ENCODE peak calls at places on chromosomes 12 and 14, in eight cellular contexts. One of them, this sample, is unnamed.

GRCh38 chr12:62651138-62651537 is 184.5 kb downstream of the MON2 start:
- DNase-seq in NCI-H524 treated with DMSO at 0.1 percent for 48 hours: no peak
- DNase-seq in ELF-1: no peak
- DNase-seq in neural crest cell: no peak
- DNase-seq in esophagus muscularis mucosa: no peak
- DNase-seq in T-helper 2 cell: no peak
- DNase-seq in left lobe of liver: no peak
- DNase-seq in CD4-positive, alpha-beta T cell: no peak
- DNase-seq in this sample: no peak

GRCh38 chr14:98182385-98183055 is 1089.5 kb downstream of the BCL11B start:
- DNase-seq in T-helper 2 cell: no peak
- DNase-seq in esophagus muscularis mucosa: no peak
- DNase-seq in CD4-positive, alpha-beta T cell: no peak
- DNase-seq in NCI-H524 treated with DMSO at 0.1 percent for 48 hours: no peak
- DNase-seq in ELF-1: no peak
- DNase-seq in neural crest cell: no peak
- DNase-seq in left lobe of liver: no peak
- DNase-seq in this sample: no peak

GRCh38 chr12:62785941-62786559 is 148.9 kb downstream of the PPM1H start:
- DNase-seq in NCI-H524 treated with DMSO at 0.1 percent for 48 hours: no peak
- DNase-seq in T-helper 2 cell: no peak
- DNase-seq in ELF-1: peak
- DNase-seq in esophagus muscularis mucosa: no peak
- DNase-seq in left lobe of liver: no peak
- DNase-seq in neural crest cell: no peak
- DNase-seq in CD4-positive, alpha-beta T cell: no peak
- DNase-seq in this sample: peak

GRCh38 chr12:87217486-87217885 is 811.7 kb downstream of the C12orf50 start:
- DNase-seq in CD4-positive, alpha-beta T cell: no peak
- DNase-seq in esophagus muscularis mucosa: no peak
- DNase-seq in ELF-1: no peak
- DNase-seq in left lobe of liver: no peak
- DNase-seq in NCI-H524 treated with DMSO at 0.1 percent for 48 hours: no peak
- DNase-seq in T-helper 2 cell: no peak
- DNase-seq in neural crest cell: no peak
- DNase-seq in this sample: no peak

GRCh38 chr12:93778306-93778705 is 101.1 kb downstream of the CRADD start:
- DNase-seq in ELF-1: no peak
- DNase-seq in neural crest cell: no peak
- DNase-seq in esophagus muscularis mucosa: no peak
- DNase-seq in CD4-positive, alpha-beta T cell: no peak
- DNase-seq in NCI-H524 treated with DMSO at 0.1 percent for 48 hours: no peak
- DNase-seq in T-helper 2 cell: no peak
- DNase-seq in left lobe of liver: no peak
- DNase-seq in this sample: peak

GRCh38 chr14:22552001-22552826 is 36.8 kb downstream of the DAD1 start:
- DNase-seq in esophagus muscularis mucosa: no peak
- DNase-seq in left lobe of liver: no peak
- DNase-seq in CD4-positive, alpha-beta T cell: no peak
- DNase-seq in T-helper 2 cell: no peak
- DNase-seq in neural crest cell: no peak
- DNase-seq in NCI-H524 treated with DMSO at 0.1 percent for 48 hours: no peak
- DNase-seq in ELF-1: no peak
- DNase-seq in this sample: no peak

GRCh38 chr12:113719911-113720591 is 246.1 kb downstream of the RBM19 start:
- DNase-seq in NCI-H524 treated with DMSO at 0.1 percent for 48 hours: no peak
- DNase-seq in left lobe of liver: no peak
- DNase-seq in esophagus muscularis mucosa: no peak
- DNase-seq in ELF-1: no peak
- DNase-seq in CD4-positive, alpha-beta T cell: no peak
- DNase-seq in neural crest cell: no peak
- DNase-seq in T-helper 2 cell: no peak
- DNase-seq in this sample: no peak

GRCh38 chr14:103023881-103024473 is 33.4 kb downstream of the CDC42BPB start:
- DNase-seq in T-helper 2 cell: no peak
- DNase-seq in neural crest cell: no peak
- DNase-seq in left lobe of liver: no peak
- DNase-seq in CD4-positive, alpha-beta T cell: no peak
- DNase-seq in esophagus muscularis mucosa: no peak
- DNase-seq in NCI-H524 treated with DMSO at 0.1 percent for 48 hours: no peak
- DNase-seq in ELF-1: no peak
- DNase-seq in this sample: peak

GRCh38 chr14:100677925-100678765 is 48.5 kb upstream of the DLK1 start:
- DNase-seq in left lobe of liver: no peak
- DNase-seq in T-helper 2 cell: no peak
- DNase-seq in NCI-H524 treated with DMSO at 0.1 percent for 48 hours: no peak
- DNase-seq in neural crest cell: no peak
- DNase-seq in esophagus muscularis mucosa: no peak
- DNase-seq in ELF-1: peak
- DNase-seq in CD4-positive, alpha-beta T cell: no peak
- DNase-seq in this sample: no peak

GRCh38 chr12:86914716-86915115 is 658.5 kb upstream of the MGAT4C start:
- DNase-seq in ELF-1: no peak
- DNase-seq in CD4-positive, alpha-beta T cell: no peak
- DNase-seq in NCI-H524 treated with DMSO at 0.1 percent for 48 hours: no peak
- DNase-seq in left lobe of liver: no peak
- DNase-seq in neural crest cell: peak
- DNase-seq in T-helper 2 cell: no peak
- DNase-seq in esophagus muscularis mucosa: no peak
- DNase-seq in this sample: peak

GRCh38 chr12:74971201-74971600 is 238.4 kb downstream of the KCNC2 start:
- DNase-seq in left lobe of liver: no peak
- DNase-seq in neural crest cell: no peak
- DNase-seq in CD4-positive, alpha-beta T cell: no peak
- DNase-seq in esophagus muscularis mucosa: no peak
- DNase-seq in ELF-1: no peak
- DNase-seq in T-helper 2 cell: no peak
- DNase-seq in NCI-H524 treated with DMSO at 0.1 percent for 48 hours: no peak
- DNase-seq in this sample: no peak

GRCh38 chr14:86798330-86798729 is 1194.7 kb downstream of the GALC start:
- DNase-seq in neural crest cell: no peak
- DNase-seq in NCI-H524 treated with DMSO at 0.1 percent for 48 hours: no peak
- DNase-seq in T-helper 2 cell: no peak
- DNase-seq in left lobe of liver: no peak
- DNase-seq in CD4-positive, alpha-beta T cell: no peak
- DNase-seq in ELF-1: no peak
- DNase-seq in esophagus muscularis mucosa: no peak
- DNase-seq in this sample: no peak

GRCh38 chr14:99915305-99916090 is 122.3 kb downstream of the EML1 start:
- DNase-seq in neural crest cell: no peak
- DNase-seq in T-helper 2 cell: no peak
- DNase-seq in left lobe of liver: peak
- DNase-seq in ELF-1: no peak
- DNase-seq in NCI-H524 treated with DMSO at 0.1 percent for 48 hours: no peak
- DNase-seq in CD4-positive, alpha-beta T cell: no peak
- DNase-seq in esophagus muscularis mucosa: peak
- DNase-seq in this sample: no peak

GRCh38 chr12:85872497-85873091 is 1.5 kb upstream of the NTS start:
- DNase-seq in T-helper 2 cell: no peak
- DNase-seq in ELF-1: no peak
- DNase-seq in esophagus muscularis mucosa: no peak
- DNase-seq in left lobe of liver: no peak
- DNase-seq in NCI-H524 treated with DMSO at 0.1 percent for 48 hours: no peak
- DNase-seq in neural crest cell: no peak
- DNase-seq in CD4-positive, alpha-beta T cell: no peak
- DNase-seq in this sample: peak

GRCh38 chr14:103659631-103660030 is 30.6 kb downstream of the KLC1 start:
- DNase-seq in neural crest cell: no peak
- DNase-seq in NCI-H524 treated with DMSO at 0.1 percent for 48 hours: no peak
- DNase-seq in CD4-positive, alpha-beta T cell: no peak
- DNase-seq in left lobe of liver: no peak
- DNase-seq in esophagus muscularis mucosa: no peak
- DNase-seq in ELF-1: no peak
- DNase-seq in T-helper 2 cell: no peak
- DNase-seq in this sample: no peak

GRCh38 chr12:123494124-123494843 is 36.3 kb downstream of the SNRNP35 start:
- DNase-seq in CD4-positive, alpha-beta T cell: no peak
- DNase-seq in left lobe of liver: no peak
- DNase-seq in T-helper 2 cell: no peak
- DNase-seq in neural crest cell: no peak
- DNase-seq in ELF-1: peak
- DNase-seq in esophagus muscularis mucosa: no peak
- DNase-seq in NCI-H524 treated with DMSO at 0.1 percent for 48 hours: no peak
- DNase-seq in this sample: no peak

GRCh38 chr12:98644433-98644711 is 216 bp downstream of the IKBIP start:
- DNase-seq in NCI-H524 treated with DMSO at 0.1 percent for 48 hours: no peak
- DNase-seq in T-helper 2 cell: peak
- DNase-seq in CD4-positive, alpha-beta T cell: no peak
- DNase-seq in ELF-1: no peak
- DNase-seq in left lobe of liver: no peak
- DNase-seq in esophagus muscularis mucosa: no peak
- DNase-seq in neural crest cell: no peak
- DNase-seq in this sample: peak

GRCh38 chr12:119807380-119807779 is 69.7 kb downstream of the CIT start:
- DNase-seq in left lobe of liver: no peak
- DNase-seq in NCI-H524 treated with DMSO at 0.1 percent for 48 hours: no peak
- DNase-seq in T-helper 2 cell: no peak
- DNase-seq in neural crest cell: no peak
- DNase-seq in ELF-1: no peak
- DNase-seq in CD4-positive, alpha-beta T cell: no peak
- DNase-seq in esophagus muscularis mucosa: no peak
- DNase-seq in this sample: no peak

GRCh38 chr12:116273813-116274551 is 3.5 kb downstream of the MED13L start:
- DNase-seq in left lobe of liver: no peak
- DNase-seq in neural crest cell: no peak
- DNase-seq in CD4-positive, alpha-beta T cell: no peak
- DNase-seq in NCI-H524 treated with DMSO at 0.1 percent for 48 hours: no peak
- DNase-seq in T-helper 2 cell: no peak
- DNase-seq in esophagus muscularis mucosa: no peak
- DNase-seq in ELF-1: no peak
- DNase-seq in this sample: no peak

GRCh38 chr12:115956236-115956635 is 321.3 kb downstream of the MED13L start:
- DNase-seq in CD4-positive, alpha-beta T cell: no peak
- DNase-seq in NCI-H524 treated with DMSO at 0.1 percent for 48 hours: no peak
- DNase-seq in ELF-1: no peak
- DNase-seq in T-helper 2 cell: no peak
- DNase-seq in neural crest cell: no peak
- DNase-seq in left lobe of liver: no peak
- DNase-seq in esophagus muscularis mucosa: no peak
- DNase-seq in this sample: no peak

GRCh38 chr12:91094036-91094660 is 17.1 kb downstream of the LUM start:
- DNase-seq in esophagus muscularis mucosa: no peak
- DNase-seq in T-helper 2 cell: no peak
- DNase-seq in CD4-positive, alpha-beta T cell: no peak
- DNase-seq in NCI-H524 treated with DMSO at 0.1 percent for 48 hours: no peak
- DNase-seq in left lobe of liver: no peak
- DNase-seq in neural crest cell: no peak
- DNase-seq in ELF-1: no peak
- DNase-seq in this sample: no peak

GRCh38 chr12:49637401-49637800 is 14.0 kb downstream of the PRPF40B start:
- DNase-seq in neural crest cell: no peak
- DNase-seq in CD4-positive, alpha-beta T cell: no peak
- DNase-seq in left lobe of liver: no peak
- DNase-seq in esophagus muscularis mucosa: no peak
- DNase-seq in T-helper 2 cell: no peak
- DNase-seq in ELF-1: no peak
- DNase-seq in NCI-H524 treated with DMSO at 0.1 percent for 48 hours: no peak
- DNase-seq in this sample: no peak

GRCh38 chr14:21109377-21110260 is 8.8 kb downstream of the TMEM253 start:
- DNase-seq in T-helper 2 cell: no peak
- DNase-seq in NCI-H524 treated with DMSO at 0.1 percent for 48 hours: no peak
- DNase-seq in esophagus muscularis mucosa: no peak
- DNase-seq in left lobe of liver: no peak
- DNase-seq in neural crest cell: no peak
- DNase-seq in CD4-positive, alpha-beta T cell: no peak
- DNase-seq in ELF-1: no peak
- DNase-seq in this sample: no peak

GRCh38 chr12:94100254-94100653 is 48.1 kb upstream of the PLXNC1 start:
- DNase-seq in NCI-H524 treated with DMSO at 0.1 percent for 48 hours: no peak
- DNase-seq in T-helper 2 cell: no peak
- DNase-seq in neural crest cell: no peak
- DNase-seq in left lobe of liver: no peak
- DNase-seq in CD4-positive, alpha-beta T cell: no peak
- DNase-seq in ELF-1: no peak
- DNase-seq in esophagus muscularis mucosa: no peak
- DNase-seq in this sample: peak

GRCh38 chr14:100604126-100604501 is 16.9 kb upstream of the BEGAIN start:
- DNase-seq in left lobe of liver: no peak
- DNase-seq in ELF-1: no peak
- DNase-seq in NCI-H524 treated with DMSO at 0.1 percent for 48 hours: no peak
- DNase-seq in neural crest cell: no peak
- DNase-seq in T-helper 2 cell: no peak
- DNase-seq in CD4-positive, alpha-beta T cell: no peak
- DNase-seq in esophagus muscularis mucosa: no peak
- DNase-seq in this sample: no peak

GRCh38 chr12:49201595-49202295 is 12.9 kb upstream of the TUBA1A start:
- DNase-seq in NCI-H524 treated with DMSO at 0.1 percent for 48 hours: no peak
- DNase-seq in ELF-1: peak
- DNase-seq in neural crest cell: no peak
- DNase-seq in left lobe of liver: peak
- DNase-seq in T-helper 2 cell: no peak
- DNase-seq in esophagus muscularis mucosa: no peak
- DNase-seq in CD4-positive, alpha-beta T cell: no peak
- DNase-seq in this sample: no peak

GRCh38 chr14:23294734-23295561 is 7.7 kb downstream of the PPP1R3E start:
- DNase-seq in ELF-1: peak
- DNase-seq in NCI-H524 treated with DMSO at 0.1 percent for 48 hours: no peak
- DNase-seq in esophagus muscularis mucosa: no peak
- DNase-seq in T-helper 2 cell: no peak
- DNase-seq in neural crest cell: peak
- DNase-seq in CD4-positive, alpha-beta T cell: peak
- DNase-seq in left lobe of liver: no peak
- DNase-seq in this sample: no peak

GRCh38 chr12:57001448-57001906 is 4.9 kb downstream of the ZBTB39 start:
- DNase-seq in esophagus muscularis mucosa: no peak
- DNase-seq in T-helper 2 cell: peak
- DNase-seq in CD4-positive, alpha-beta T cell: peak
- DNase-seq in left lobe of liver: peak
- DNase-seq in neural crest cell: peak
- DNase-seq in ELF-1: peak
- DNase-seq in NCI-H524 treated with DMSO at 0.1 percent for 48 hours: no peak
- DNase-seq in this sample: peak

GRCh38 chr14:36555998-36556743 is 26.2 kb downstream of the NKX2-8 start:
- DNase-seq in ELF-1: no peak
- DNase-seq in esophagus muscularis mucosa: no peak
- DNase-seq in CD4-positive, alpha-beta T cell: no peak
- DNase-seq in T-helper 2 cell: no peak
- DNase-seq in NCI-H524 treated with DMSO at 0.1 percent for 48 hours: peak
- DNase-seq in left lobe of liver: no peak
- DNase-seq in neural crest cell: no peak
- DNase-seq in this sample: no peak

GRCh38 chr14:101928415-101928841 is 35.9 kb upstream of the DYNC1H1 start:
- DNase-seq in ELF-1: no peak
- DNase-seq in neural crest cell: no peak
- DNase-seq in CD4-positive, alpha-beta T cell: no peak
- DNase-seq in esophagus muscularis mucosa: no peak
- DNase-seq in NCI-H524 treated with DMSO at 0.1 percent for 48 hours: no peak
- DNase-seq in T-helper 2 cell: no peak
- DNase-seq in left lobe of liver: no peak
- DNase-seq in this sample: no peak